ENCODE peak calls at places on chromosomes 16 and 17, in five cellular contexts. H is AG04450, S is AG04449, M is heart right ventricle, W is MM.1S. L is an unnamed sample.

GRCh38 chr17:62862251-62862650 is 54.1 kb upstream of the MARCHF10 start:
- DNase-seq in H (no peak), W (no peak), S (no peak), M (no peak), L (no peak)

GRCh38 chr17:62855136-62855535 is 47.0 kb upstream of the MARCHF10 start:
- DNase-seq in H (no peak), M (no peak), S (no peak), W (no peak), L (no peak)

GRCh38 chr17:8384801-8385335 is 1.9 kb upstream of the RPL26 start:
- DNase-seq in W (no peak), M (no peak), S (no peak), H (peak; percentile 86), L (no peak)

GRCh38 chr17:76997981-76998531 is 129.9 kb downstream of the MGAT5B start:
- DNase-seq in M (no peak), W (peak; percentile 83), S (no peak), H (no peak), L (peak; percentile 81)

GRCh38 chr17:36665417-36665816 is 64.0 kb downstream of the MRM1 start:
- DNase-seq in S (no peak), W (no peak), H (no peak), M (no peak), L (no peak)

GRCh38 chr16:67166883-67167168 is 2.3 kb downstream of the HSF4 start:
- DNase-seq in W (no peak), M (no peak), S (no peak), H (no peak), L (no peak)

GRCh38 chr17:5526821-5527598 is 40.6 kb downstream of the MIS12 start:
- DNase-seq in M (peak; percentile 51), S (peak; percentile 85), W (peak; percentile 9), H (peak; percentile 91), L (peak; percentile 71)

GRCh38 chr17:9370464-9370863 is 205.2 kb downstream of the STX8 start:
- DNase-seq in H (no peak), S (no peak), W (no peak), M (no peak), L (no peak)

GRCh38 chr16:67677712-67678111 is 11.1 kb downstream of the C16orf86 start:
- DNase-seq in M (no peak), W (no peak), H (no peak), S (no peak), L (no peak)

GRCh38 chr16:56728027-56728426 is 1.9 kb upstream of the NUP93 start:
- DNase-seq in S (no peak), H (no peak), M (no peak), W (no peak), L (no peak)

GRCh38 chr17:56602292-56603130 is 9.0 kb downstream of the NOG start:
- DNase-seq in S (no peak), W (no peak), M (no peak), H (no peak), L (no peak)

GRCh38 chr16:81076566-81077076 is 417 bp downstream of the C16orf46 start:
- DNase-seq in W (peak; percentile 55), H (peak; percentile 41), M (peak; percentile 90), S (peak; percentile 14), L (peak; percentile 87)

GRCh38 chr17:60577147-60577925 is 22.7 kb upstream of the PPM1D start:
- DNase-seq in S (no peak), M (no peak), H (no peak), W (peak; percentile 68), L (peak; percentile 26)

GRCh38 chr17:77935121-77935571 is 23.4 kb upstream of the TNRC6C start:
- DNase-seq in M (no peak), H (no peak), W (no peak), S (no peak), L (no peak)

GRCh38 chr16:1794221-1794871 is 841 bp upstream of the IGFALS start:
- DNase-seq in M (no peak), W (no peak), H (no peak), S (no peak), L (no peak)

GRCh38 chr17:30380106-30380420 is 1.3 kb downstream of the CPD start:
- DNase-seq in S (no peak), H (no peak), W (no peak), M (no peak), L (peak; percentile 51)

GRCh38 chr16:68074850-68075249 is 10.3 kb upstream of the NFATC3 start:
- DNase-seq in W (peak; percentile 19), H (no peak), M (no peak), S (no peak), L (peak; percentile 78)

GRCh38 chr17:77491921-77492445 is 351.2 kb downstream of the SEC14L1 start:
- DNase-seq in H (no peak), W (peak; percentile 97), M (no peak), S (no peak), L (peak; percentile 76)

GRCh38 chr17:15884731-15885130 is 60.2 kb upstream of the ADORA2B start:
- DNase-seq in M (no peak), S (no peak), H (no peak), W (no peak), L (no peak)

GRCh38 chr16:77686385-77686784 is 35.9 kb upstream of the NUDT7 start:
- DNase-seq in H (no peak), M (no peak), W (no peak), S (no peak), L (no peak)

GRCh38 chr17:29291163-29291752 is 2.7 kb downstream of the NUFIP2 start:
- DNase-seq in S (peak; percentile 17), H (peak; percentile 18), M (no peak), W (peak; percentile 73), L (peak; percentile 60)

GRCh38 chr17:559699-560378 is 154.8 kb downstream of the VPS53 start:
- DNase-seq in M (peak; percentile 23), S (peak; percentile 74), H (peak; percentile 32), W (no peak), L (no peak)

GRCh38 chr17:78185981-78186688 is 717 bp downstream of the TK1 start:
- DNase-seq in W (peak; percentile 29), S (no peak), M (peak; percentile 47), H (no peak), L (no peak)

GRCh38 chr17:55607736-55608341 is 96.6 kb upstream of the SMIM36 start:
- DNase-seq in M (peak; percentile 40), H (peak; percentile 57), W (no peak), S (no peak), L (no peak)

GRCh38 chr17:50532452-50533024 is at the start of gene EPN3:
- DNase-seq in M (no peak), S (no peak), W (no peak), H (no peak), L (no peak)

DNA sequence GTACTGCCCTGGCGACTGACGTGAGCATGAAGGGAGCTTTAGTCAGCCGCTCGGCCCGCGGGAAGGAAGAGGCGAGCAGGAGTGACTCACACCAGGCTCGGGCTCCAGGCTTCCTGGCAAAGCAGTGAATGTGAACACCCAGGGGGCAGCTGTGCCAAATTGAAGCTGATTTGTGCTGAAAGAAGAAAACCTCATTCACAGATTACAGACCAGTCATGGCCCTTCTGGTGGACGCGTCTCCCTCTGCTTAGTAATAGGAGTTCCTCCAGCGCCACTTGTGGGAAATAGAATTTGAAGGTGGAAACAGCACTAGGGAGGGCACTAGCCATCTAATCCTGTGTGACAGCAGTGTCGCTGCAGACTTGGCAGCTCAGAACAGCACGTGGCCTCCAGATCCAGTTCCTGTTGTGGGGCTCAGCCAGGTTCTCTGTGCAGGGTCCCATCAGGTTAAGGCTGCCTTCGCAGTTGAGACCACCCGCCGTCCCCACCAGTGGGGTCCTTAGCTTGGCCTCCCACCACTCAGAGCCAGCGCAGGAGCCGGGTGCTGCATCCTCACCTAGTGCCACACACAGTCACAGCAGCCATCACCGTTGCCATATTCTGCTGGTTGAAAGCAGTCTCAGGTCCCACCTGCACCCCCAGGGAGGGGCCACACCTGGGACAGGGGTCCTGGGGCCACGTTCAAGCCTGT is 164.5 kb upstream of the CHMP6 start:
- DNase-seq in S (peak; percentile 85), W (no peak), H (peak; percentile 93), M (no peak), L (no peak)
- TF ChIP-seq CTCF in S (no peak), W (no peak), H (no peak), M (no peak), L (no peak)

GRCh38 chr17:73470369-73470768 is 158.6 kb upstream of the CDC42EP4 start:
- DNase-seq in S (no peak), H (no peak), M (no peak), W (no peak), L (no peak)

GRCh38 chr17:73469311-73469710 is 157.5 kb upstream of the CDC42EP4 start:
- DNase-seq in S (no peak), H (no peak), M (no peak), W (no peak), L (no peak)

GRCh38 chr17:73474370-73474988 is 162.7 kb upstream of the CDC42EP4 start:
- DNase-seq in W (no peak), H (no peak), S (no peak), M (peak; percentile 82), L (no peak)

GRCh38 chr17:73468221-73468620 is 156.4 kb upstream of the CDC42EP4 start:
- DNase-seq in S (no peak), W (no peak), H (no peak), M (no peak), L (no peak)

GRCh38 chr17:73471924-73472323 is 160.1 kb upstream of the CDC42EP4 start:
- DNase-seq in W (no peak), M (no peak), H (no peak), S (no peak), L (no peak)
- TF ChIP-seq CTCF in W (no peak), M (no peak), H (no peak), S (no peak), L (no peak)

GRCh38 chr17:48163809-48164208 is 56.2 kb downstream of the SNX11 start:
- DNase-seq in S (no peak), W (no peak), M (no peak), H (no peak), L (no peak)
- TF ChIP-seq CTCF in S (no peak), W (peak; percentile 24), M (no peak), H (no peak), L (no peak)

GRCh38 chr16:51818342-51818944 is 667.4 kb upstream of the SALL1 start:
- DNase-seq in S (no peak), M (no peak), H (peak; percentile 44), W (no peak), L (peak; percentile 6)
- TF ChIP-seq CTCF in S (peak; percentile 77), M (peak; percentile 48), H (peak; percentile 86), W (peak; percentile 39), L (peak; percentile 5)

DNA sequence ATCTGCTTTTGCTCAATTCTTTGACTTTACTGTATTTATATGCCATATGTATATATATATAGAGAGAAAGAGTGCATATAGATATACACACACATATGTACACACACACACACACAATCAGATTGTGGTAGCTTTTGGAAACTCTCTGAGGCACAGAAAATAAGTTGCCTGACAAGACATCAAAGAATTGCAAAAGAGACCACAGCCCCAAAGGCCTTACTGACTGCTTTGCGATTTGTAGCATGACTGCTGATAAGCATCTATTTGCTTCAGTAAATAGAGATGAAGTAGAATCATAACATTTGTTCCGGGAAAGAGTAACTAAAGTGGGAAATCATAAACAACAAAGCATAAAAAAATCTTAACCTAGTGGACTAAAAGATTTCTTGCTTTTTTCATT is 9.4 kb upstream of the AMZ2 start:
- DNase-seq in S (no peak), W (peak; percentile 23), H (no peak), M (no peak), L (no peak)
- TF ChIP-seq CTCF in S (no peak), W (no peak), H (no peak), M (no peak), L (no peak)

L was measured in GM13976.